ENCODE peak calls at places on chromosome X, in eight cellular contexts. I, C, G, J, N, K, B and M are unnamed samples. For H3K27me3, the result is how much of the 10 kb centered on the place peaks cover.

GRCh38 chrX:105543271-105543670 is 279.1 kb upstream of the NRK start:
- DNase-seq in N (no peak), K (no peak), J (peak), G (no peak), C (no peak), I (no peak), B (no peak), M (no peak)

GRCh38 chrX:152917969-152918579 is 20.2 kb downstream of the ZNF185 start:
- DNase-seq in J (no peak), K (no peak), I (no peak), B (no peak), N (no peak), C (no peak), G (no peak), M (no peak)

GRCh38 chrX:134548257-134548732 is 88.3 kb downstream of the HPRT1 start:
- DNase-seq in I (no peak), C (no peak), J (peak), B (peak), G (no peak), K (no peak), N (no peak), M (no peak)

GRCh38 chrX:38175140-38175539 is 45.5 kb downstream of the SRPX start:
- DNase-seq in N (no peak), G (no peak), J (peak), I (no peak), C (peak), K (peak), B (peak), M (no peak)

GRCh38 chrX:133056341-133056740 is 40.6 kb downstream of the USP26 start:
- DNase-seq in G (no peak), B (no peak), N (no peak), K (no peak), C (no peak), I (no peak), J (no peak), M (no peak)

GRCh38 chrX:130280901-130281300 is 12.2 kb upstream of the ZNF280C start:
- DNase-seq in J (peak), G (no peak), K (no peak), N (no peak), I (no peak), C (peak), B (no peak), M (no peak)

GRCh38 chrX:29545878-29546277 is 669.5 kb upstream of the MAGEB2 start:
- DNase-seq in I (no peak), N (no peak), G (no peak), C (no peak), K (no peak), B (peak), J (no peak), M (no peak)

GRCh38 chrX:102712216-102712966 is at the start of gene GPRASP2:
- DNase-seq in B (peak), C (no peak), J (peak), G (no peak), K (no peak), N (peak), I (peak), M (no peak)

GRCh38 chrX:9566150-9566621 is 101.3 kb downstream of the TBL1X start:
- DNase-seq in C (no peak), J (no peak), G (no peak), K (peak), B (peak), I (peak), N (peak), M (peak)

GRCh38 chrX:54473993-54474859 is 21.8 kb downstream of the FGD1 start:
- DNase-seq in B (no peak), I (no peak), J (no peak), N (peak), G (no peak), C (no peak), K (no peak), M (peak)

GRCh38 chrX:53260836-53261235 is 20.5 kb downstream of the IQSEC2 start:
- DNase-seq in I (no peak), N (no peak), J (no peak), G (no peak), C (no peak), K (no peak), B (no peak), M (no peak)

GRCh38 chrX:1902901-1903379 is 288.1 kb downstream of the ASMT start:
- DNase-seq in C (no peak), K (no peak), G (no peak), B (no peak), N (no peak), I (no peak), J (no peak), M (no peak)

GRCh38 chrX:71439898-71440297 is 73.7 kb downstream of the TAF1 start:
- DNase-seq in B (no peak), I (no peak), J (no peak), G (no peak), K (no peak), N (no peak), C (no peak), M (no peak)

GRCh38 chrX:71439420-71439819 is 73.3 kb downstream of the TAF1 start:
- DNase-seq in B (no peak), J (no peak), K (no peak), I (no peak), N (no peak), C (no peak), G (no peak), M (no peak)

GRCh38 chrX:71440401-71440800 is 74.2 kb downstream of the TAF1 start:
- DNase-seq in K (no peak), J (no peak), B (no peak), G (no peak), C (no peak), I (no peak), N (no peak), M (no peak)
- H3K27me3 ChIP-seq in K (under half), J (under half), B (under half), G (under half), C (under half), I (under half), N (under half), M (under half)

GRCh38 chrX:123629502-123629901 is 103.3 kb downstream of the THOC2 start:
- DNase-seq in B (no peak), G (no peak), K (no peak), C (no peak), J (no peak), I (no peak), N (no peak), M (no peak)

GRCh38 chrX:123625477-123625876 is 107.4 kb downstream of the THOC2 start:
- DNase-seq in C (no peak), K (no peak), J (no peak), N (no peak), B (no peak), I (no peak), G (no peak), M (no peak)

GRCh38 chrX:123626962-123627361 is 105.9 kb downstream of the THOC2 start:
- DNase-seq in B (no peak), C (no peak), I (no peak), J (no peak), N (no peak), K (peak), G (no peak), M (no peak)

DNA sequence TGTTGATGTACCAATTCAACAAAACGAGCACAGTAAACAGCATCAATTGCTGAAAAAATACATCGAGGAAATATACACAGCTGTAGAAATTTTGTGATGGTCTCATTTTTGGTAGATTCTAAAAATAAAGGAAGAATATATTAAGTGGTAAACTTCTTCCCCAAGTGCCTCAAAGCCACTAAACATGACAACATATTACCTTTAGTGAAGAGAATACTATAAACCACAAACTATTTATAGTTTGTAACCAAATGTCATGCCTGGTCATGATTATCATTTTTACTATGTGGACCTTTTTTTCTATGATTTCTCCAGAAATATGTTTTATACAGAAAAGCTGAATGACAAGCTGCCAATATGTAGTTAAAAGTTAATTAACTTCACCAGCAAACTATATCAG is 106.9 kb downstream of the THOC2 start:
- DNase-seq in B (no peak), K (no peak), J (no peak), G (no peak), C (no peak), N (no peak), I (no peak), M (no peak)
- H3K27me3 ChIP-seq in B (under half), K (under half), J (under half), G (under half), C (under half), N (under half), I (under half), M (under half)

GRCh38 chrX:12570859-12571501 is 220.2 kb upstream of the PRPS2 start:
- DNase-seq in K (no peak), J (peak), B (no peak), G (no peak), C (no peak), I (no peak), N (no peak), M (no peak)
- H3K27me3 ChIP-seq in K (under half), J (under half), B (under half), G (under half), C (under half), I (under half), N (under half), M (under half)

GRCh38 chrX:21990812-21991211 is 41.3 kb upstream of the PHEX start:
- DNase-seq in I (no peak), N (no peak), K (no peak), G (no peak), B (peak), C (no peak), J (no peak), M (no peak)
- H3K27me3 ChIP-seq in I (under half), N (under half), K (under half), G (under half), B (under half), C (under half), J (under half), M (under half)